ENCODE peak calls at places on chromosomes 6 and 20, in nine cellular contexts. One of them, this sample, is unnamed. For H3K4me1, the result is how much of the 10 kb centered on the place peaks cover.

GRCh38 chr20:62606551-62607201 is 35.6 kb upstream of the SLCO4A1 start:
- DNase-seq in A549: no peak
- DNase-seq in ovary: peak
- DNase-seq in heart left ventricle: peak
- DNase-seq in upper lobe of left lung: no peak
- DNase-seq in stomach: peak
- DNase-seq in breast epithelium: no peak
- DNase-seq in spleen: no peak
- DNase-seq in transverse colon: peak
- DNase-seq in this sample: no peak

GRCh38 chr6:16985484-16986284 is 116.2 kb upstream of the STMND1 start:
- DNase-seq in A549: no peak
- DNase-seq in ovary: no peak
- DNase-seq in heart left ventricle: no peak
- DNase-seq in upper lobe of left lung: no peak
- DNase-seq in stomach: no peak
- DNase-seq in breast epithelium: no peak
- DNase-seq in spleen: no peak
- DNase-seq in transverse colon: no peak
- DNase-seq in this sample: no peak

GRCh38 chr20:19886666-19887288 is 128.7 kb downstream of the RIN2 start:
- DNase-seq in A549: peak
- DNase-seq in ovary: no peak
- DNase-seq in heart left ventricle: no peak
- DNase-seq in upper lobe of left lung: no peak
- DNase-seq in stomach: no peak
- DNase-seq in breast epithelium: no peak
- DNase-seq in spleen: no peak
- DNase-seq in transverse colon: peak
- DNase-seq in this sample: no peak

GRCh38 chr6:69005194-69005593 is 370.1 kb downstream of the ADGRB3 start:
- DNase-seq in A549: no peak
- DNase-seq in ovary: no peak
- DNase-seq in heart left ventricle: no peak
- DNase-seq in upper lobe of left lung: no peak
- DNase-seq in stomach: no peak
- DNase-seq in breast epithelium: no peak
- DNase-seq in spleen: no peak
- DNase-seq in transverse colon: no peak
- DNase-seq in this sample: no peak

GRCh38 chr6:106574729-106575458 is 54.4 kb downstream of the RTN4IP1 start:
- DNase-seq in A549: no peak
- DNase-seq in ovary: no peak
- DNase-seq in heart left ventricle: no peak
- DNase-seq in upper lobe of left lung: peak
- DNase-seq in stomach: no peak
- DNase-seq in breast epithelium: peak
- DNase-seq in spleen: no peak
- DNase-seq in transverse colon: no peak
- DNase-seq in this sample: no peak

GRCh38 chr20:53224851-53225250 is 252.7 kb downstream of the TSHZ2 start:
- DNase-seq in A549: no peak
- DNase-seq in ovary: no peak
- DNase-seq in heart left ventricle: no peak
- DNase-seq in upper lobe of left lung: no peak
- DNase-seq in stomach: no peak
- DNase-seq in breast epithelium: no peak
- DNase-seq in spleen: no peak
- DNase-seq in transverse colon: no peak
- DNase-seq in this sample: no peak

GRCh38 chr20:34475979-34476736 is 40.1 kb upstream of the DYNLRB1 start:
- DNase-seq in A549: peak
- DNase-seq in ovary: peak
- DNase-seq in heart left ventricle: peak
- DNase-seq in upper lobe of left lung: peak
- DNase-seq in stomach: peak
- DNase-seq in breast epithelium: no peak
- DNase-seq in spleen: peak
- DNase-seq in transverse colon: peak
- DNase-seq in this sample: no peak

GRCh38 chr6:51283723-51284122 is 465.1 kb downstream of the TFAP2B start:
- DNase-seq in A549: no peak
- DNase-seq in ovary: no peak
- DNase-seq in heart left ventricle: no peak
- DNase-seq in upper lobe of left lung: no peak
- DNase-seq in stomach: no peak
- DNase-seq in breast epithelium: no peak
- DNase-seq in spleen: no peak
- DNase-seq in transverse colon: no peak
- DNase-seq in this sample: no peak

GRCh38 chr6:16239090-16239797 is 857 bp downstream of the GMPR start:
- DNase-seq in A549: no peak
- DNase-seq in ovary: peak
- DNase-seq in heart left ventricle: peak
- DNase-seq in upper lobe of left lung: peak
- DNase-seq in stomach: peak
- DNase-seq in breast epithelium: no peak
- DNase-seq in spleen: peak
- DNase-seq in transverse colon: peak
- DNase-seq in this sample: no peak

GRCh38 chr6:25360611-25361010 is 81.4 kb downstream of the CARMIL1 start:
- DNase-seq in A549: no peak
- DNase-seq in ovary: no peak
- DNase-seq in heart left ventricle: no peak
- DNase-seq in upper lobe of left lung: no peak
- DNase-seq in stomach: no peak
- DNase-seq in breast epithelium: no peak
- DNase-seq in spleen: no peak
- DNase-seq in transverse colon: no peak
- DNase-seq in this sample: no peak

GRCh38 chr6:46626976-46627375 is 25.6 kb downstream of the CYP39A1 start:
- DNase-seq in A549: no peak
- DNase-seq in ovary: no peak
- DNase-seq in heart left ventricle: no peak
- DNase-seq in upper lobe of left lung: no peak
- DNase-seq in stomach: no peak
- DNase-seq in breast epithelium: no peak
- DNase-seq in spleen: no peak
- DNase-seq in transverse colon: no peak
- DNase-seq in this sample: no peak

GRCh38 chr20:15854871-15855270 is 718.4 kb downstream of the KIF16B start:
- DNase-seq in A549: no peak
- DNase-seq in ovary: no peak
- DNase-seq in heart left ventricle: no peak
- DNase-seq in upper lobe of left lung: no peak
- DNase-seq in stomach: no peak
- DNase-seq in breast epithelium: no peak
- DNase-seq in spleen: no peak
- DNase-seq in transverse colon: no peak
- DNase-seq in this sample: no peak

GRCh38 chr6:156687875-156688549 is 89.2 kb upstream of the ARID1B start:
- DNase-seq in A549: no peak
- DNase-seq in ovary: no peak
- DNase-seq in heart left ventricle: peak
- DNase-seq in upper lobe of left lung: no peak
- DNase-seq in stomach: peak
- DNase-seq in breast epithelium: no peak
- DNase-seq in spleen: no peak
- DNase-seq in transverse colon: peak
- DNase-seq in this sample: no peak

GRCh38 chr20:4876301-4876700 is 125.0 kb downstream of the SLC23A2 start:
- DNase-seq in A549: no peak
- DNase-seq in ovary: no peak
- DNase-seq in heart left ventricle: no peak
- DNase-seq in upper lobe of left lung: no peak
- DNase-seq in stomach: no peak
- DNase-seq in breast epithelium: no peak
- DNase-seq in spleen: peak
- DNase-seq in transverse colon: no peak
- DNase-seq in this sample: no peak

GRCh38 chr6:63764318-63764916 is 128.8 kb downstream of the PHF3 start:
- DNase-seq in A549: no peak
- DNase-seq in ovary: no peak
- DNase-seq in heart left ventricle: no peak
- DNase-seq in upper lobe of left lung: no peak
- DNase-seq in stomach: no peak
- DNase-seq in breast epithelium: no peak
- DNase-seq in spleen: no peak
- DNase-seq in transverse colon: no peak
- DNase-seq in this sample: no peak

DNA sequence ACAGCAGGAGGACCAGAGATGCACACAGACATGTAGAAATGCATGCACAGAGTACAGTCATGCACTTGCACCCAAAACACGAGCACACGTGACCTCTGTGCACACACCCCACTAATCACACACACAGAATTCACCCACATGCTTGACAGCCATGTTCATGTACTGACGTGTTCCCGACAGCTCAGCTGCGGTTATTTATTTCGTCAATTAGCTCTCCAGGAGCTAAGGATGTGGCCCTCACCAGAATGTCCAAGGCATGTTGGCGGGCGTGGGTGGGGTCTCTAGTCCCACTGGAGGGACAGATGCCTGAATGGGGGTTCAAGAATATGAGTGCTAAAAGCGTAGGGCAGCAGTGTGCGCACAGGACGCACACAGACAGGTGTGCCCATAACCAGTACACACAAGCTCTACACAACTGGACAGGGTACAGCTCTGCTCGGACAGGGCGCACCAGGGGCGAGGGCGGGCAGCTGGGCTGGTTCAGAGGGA is 571 bp upstream of the PRPF6 start:
- DNase-seq in A549: no peak
- DNase-seq in ovary: no peak
- DNase-seq in heart left ventricle: no peak
- DNase-seq in upper lobe of left lung: no peak
- DNase-seq in stomach: no peak
- DNase-seq in breast epithelium: no peak
- DNase-seq in spleen: no peak
- DNase-seq in transverse colon: no peak
- DNase-seq in this sample: no peak
- TF ChIP-seq POLR2A in A549: no peak
- TF ChIP-seq POLR2A in ovary: no peak
- TF ChIP-seq POLR2A in heart left ventricle: no peak
- TF ChIP-seq POLR2A in upper lobe of left lung: no peak
- TF ChIP-seq POLR2A in stomach: no peak
- TF ChIP-seq POLR2A in breast epithelium: no peak
- TF ChIP-seq POLR2A in spleen: no peak
- TF ChIP-seq POLR2A in transverse colon: no peak
- TF ChIP-seq POLR2A in this sample: no peak

GRCh38 chr6:107601406-107601805 is 111.5 kb downstream of the SOBP start:
- DNase-seq in A549: no peak
- DNase-seq in ovary: no peak
- DNase-seq in heart left ventricle: no peak
- DNase-seq in upper lobe of left lung: no peak
- DNase-seq in stomach: no peak
- DNase-seq in breast epithelium: no peak
- DNase-seq in spleen: no peak
- DNase-seq in transverse colon: no peak
- DNase-seq in this sample: no peak
- H3K4me1 ChIP-seq in A549: under half
- H3K4me1 ChIP-seq in ovary: under half
- H3K4me1 ChIP-seq in heart left ventricle: under half
- H3K4me1 ChIP-seq in upper lobe of left lung: under half
- H3K4me1 ChIP-seq in stomach: under half
- H3K4me1 ChIP-seq in breast epithelium: under half
- H3K4me1 ChIP-seq in spleen: under half
- H3K4me1 ChIP-seq in transverse colon: under half
- H3K4me1 ChIP-seq in this sample: under half

DNA sequence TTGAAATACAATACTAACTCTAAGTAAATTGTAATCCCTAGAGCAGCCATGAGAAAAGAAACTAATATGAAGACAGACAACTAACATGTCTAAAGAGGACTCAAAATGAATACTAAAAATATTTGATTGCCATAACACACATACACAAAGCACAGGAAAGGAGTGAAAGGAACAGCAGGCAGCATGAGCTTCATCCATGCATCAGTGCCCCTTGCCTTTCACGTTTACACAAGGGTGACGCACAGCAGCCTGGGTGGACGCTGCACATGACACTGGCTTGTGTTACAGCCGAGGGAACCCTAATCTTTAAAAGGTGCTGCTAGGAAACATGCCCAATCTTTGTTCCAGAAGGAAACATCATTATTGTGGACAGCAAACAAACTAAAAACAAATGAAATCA is 123.5 kb downstream of the MAN1A1 start:
- DNase-seq in A549: no peak
- DNase-seq in ovary: no peak
- DNase-seq in heart left ventricle: no peak
- DNase-seq in upper lobe of left lung: no peak
- DNase-seq in stomach: no peak
- DNase-seq in breast epithelium: no peak
- DNase-seq in spleen: no peak
- DNase-seq in transverse colon: no peak
- DNase-seq in this sample: no peak
- TF ChIP-seq POLR2A in A549: no peak
- TF ChIP-seq POLR2A in ovary: no peak
- TF ChIP-seq POLR2A in heart left ventricle: no peak
- TF ChIP-seq POLR2A in upper lobe of left lung: no peak
- TF ChIP-seq POLR2A in stomach: no peak
- TF ChIP-seq POLR2A in breast epithelium: no peak
- TF ChIP-seq POLR2A in spleen: no peak
- TF ChIP-seq POLR2A in transverse colon: no peak
- TF ChIP-seq POLR2A in this sample: no peak

DNA sequence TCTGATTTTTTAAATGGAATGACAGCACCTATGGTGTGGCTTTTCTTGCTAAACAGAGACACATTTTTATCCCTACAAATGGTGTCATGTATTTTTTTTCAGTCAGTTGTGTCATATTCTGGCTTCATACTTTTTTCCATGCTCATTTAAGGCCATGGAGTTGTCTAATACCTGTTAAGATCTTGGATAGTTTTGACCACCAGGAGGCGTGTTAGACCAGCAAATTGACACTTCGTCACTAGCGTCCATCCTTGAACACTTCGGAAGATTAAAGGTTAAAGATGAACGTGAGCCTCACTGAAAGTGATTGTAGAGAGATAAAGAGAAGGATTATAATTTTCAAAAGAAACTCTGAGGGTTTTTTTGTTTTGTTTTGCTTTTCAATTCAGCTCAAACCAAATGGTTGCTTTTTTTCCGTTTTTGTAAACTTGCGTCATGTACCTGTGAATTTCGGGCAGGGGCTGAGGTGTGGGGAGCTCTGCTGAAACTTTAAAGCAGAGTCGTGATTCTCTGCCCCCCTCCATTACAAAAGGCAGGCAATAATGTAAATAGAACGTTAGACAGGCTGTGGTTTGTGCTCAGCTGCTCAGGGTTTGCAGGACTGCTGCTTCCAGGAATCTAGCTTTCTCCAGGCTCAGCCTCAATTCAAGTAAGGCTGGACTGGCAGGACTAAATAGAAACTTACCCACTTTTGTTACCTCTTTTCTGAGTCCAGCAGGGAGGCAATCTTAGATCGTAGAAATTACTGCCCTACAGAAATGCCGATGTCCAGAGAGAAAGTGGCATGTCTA is 245.1 kb downstream of the FOXA2 start:
- DNase-seq in A549: peak
- DNase-seq in ovary: no peak
- DNase-seq in heart left ventricle: peak
- DNase-seq in upper lobe of left lung: no peak
- DNase-seq in stomach: no peak
- DNase-seq in breast epithelium: no peak
- DNase-seq in spleen: no peak
- DNase-seq in transverse colon: peak
- DNase-seq in this sample: no peak
- H3K4me1 ChIP-seq in A549: under half
- H3K4me1 ChIP-seq in ovary: under half
- H3K4me1 ChIP-seq in heart left ventricle: under half
- H3K4me1 ChIP-seq in upper lobe of left lung: under half
- H3K4me1 ChIP-seq in stomach: under half
- H3K4me1 ChIP-seq in breast epithelium: under half
- H3K4me1 ChIP-seq in spleen: under half
- H3K4me1 ChIP-seq in transverse colon: under half
- H3K4me1 ChIP-seq in this sample: under half

GRCh38 chr20:59231124-59231804 is 67.6 kb downstream of the ZNF831 start:
- DNase-seq in A549: no peak
- DNase-seq in ovary: no peak
- DNase-seq in heart left ventricle: no peak
- DNase-seq in upper lobe of left lung: no peak
- DNase-seq in stomach: no peak
- DNase-seq in breast epithelium: no peak
- DNase-seq in spleen: no peak
- DNase-seq in transverse colon: no peak
- DNase-seq in this sample: no peak
- TF ChIP-seq POLR2A in A549: no peak
- TF ChIP-seq POLR2A in ovary: no peak
- TF ChIP-seq POLR2A in heart left ventricle: no peak
- TF ChIP-seq POLR2A in upper lobe of left lung: no peak
- TF ChIP-seq POLR2A in stomach: no peak
- TF ChIP-seq POLR2A in breast epithelium: no peak
- TF ChIP-seq POLR2A in spleen: no peak
- TF ChIP-seq POLR2A in transverse colon: no peak
- TF ChIP-seq POLR2A in this sample: no peak

This sample was measured in vagina.